ENCODE peak calls at places on chromosomes 12 and 14, in six cellular contexts. One of them, this sample, is unnamed.

GRCh38 chr12:113961921-113962710 is 4.0 kb downstream of the RBM19 start:
- DNase-seq in IMR-90: peak; percentile 72
- DNase-seq in NT2/D1: no peak
- DNase-seq in neuronal stem cell: no peak
- DNase-seq in keratinocyte: no peak
- DNase-seq in mesendoderm: no peak
- DNase-seq in this sample: peak; percentile 52

GRCh38 chr14:57573193-57573592 is 79.5 kb upstream of the CCDC198 start:
- DNase-seq in keratinocyte: no peak
- DNase-seq in IMR-90: no peak
- DNase-seq in mesendoderm: peak; percentile 6
- DNase-seq in neuronal stem cell: no peak
- DNase-seq in NT2/D1: no peak
- DNase-seq in this sample: no peak

GRCh38 chr12:59834659-59835474 is 239.0 kb downstream of the SLC16A7 start:
- DNase-seq in mesendoderm: peak; percentile 37
- DNase-seq in keratinocyte: no peak
- DNase-seq in NT2/D1: peak; percentile 6
- DNase-seq in neuronal stem cell: no peak
- DNase-seq in IMR-90: peak; percentile 47
- DNase-seq in this sample: no peak

GRCh38 chr14:54685286-54685845 is 118.4 kb downstream of the SAMD4A start:
- DNase-seq in mesendoderm: no peak
- DNase-seq in keratinocyte: no peak
- DNase-seq in neuronal stem cell: no peak
- DNase-seq in NT2/D1: no peak
- DNase-seq in IMR-90: no peak
- DNase-seq in this sample: no peak

GRCh38 chr12:54478270-54478669 is 4.9 kb upstream of the GTSF1 start:
- DNase-seq in neuronal stem cell: no peak
- DNase-seq in NT2/D1: no peak
- DNase-seq in IMR-90: no peak
- DNase-seq in mesendoderm: no peak
- DNase-seq in keratinocyte: no peak
- DNase-seq in this sample: no peak

GRCh38 chr12:67366530-67367196 is 97.5 kb downstream of the CAND1 start:
- DNase-seq in NT2/D1: no peak
- DNase-seq in mesendoderm: no peak
- DNase-seq in keratinocyte: no peak
- DNase-seq in IMR-90: peak; percentile 66
- DNase-seq in neuronal stem cell: no peak
- DNase-seq in this sample: no peak

GRCh38 chr12:45912774-45913173 is 77.6 kb downstream of the SCAF11 start:
- DNase-seq in IMR-90: no peak
- DNase-seq in mesendoderm: no peak
- DNase-seq in keratinocyte: no peak
- DNase-seq in neuronal stem cell: no peak
- DNase-seq in NT2/D1: no peak
- DNase-seq in this sample: no peak

GRCh38 chr14:76502638-76503037 is 126.7 kb downstream of the ESRRB start:
- DNase-seq in neuronal stem cell: no peak
- DNase-seq in NT2/D1: no peak
- DNase-seq in keratinocyte: no peak
- DNase-seq in IMR-90: no peak
- DNase-seq in mesendoderm: peak; percentile 55
- DNase-seq in this sample: no peak

GRCh38 chr14:65958664-65959562 is 527.3 kb upstream of the CCDC196 start:
- DNase-seq in neuronal stem cell: peak; percentile 42
- DNase-seq in IMR-90: peak; percentile 18
- DNase-seq in mesendoderm: peak; percentile 71
- DNase-seq in keratinocyte: no peak
- DNase-seq in NT2/D1: peak; percentile 33
- DNase-seq in this sample: no peak

DNA sequence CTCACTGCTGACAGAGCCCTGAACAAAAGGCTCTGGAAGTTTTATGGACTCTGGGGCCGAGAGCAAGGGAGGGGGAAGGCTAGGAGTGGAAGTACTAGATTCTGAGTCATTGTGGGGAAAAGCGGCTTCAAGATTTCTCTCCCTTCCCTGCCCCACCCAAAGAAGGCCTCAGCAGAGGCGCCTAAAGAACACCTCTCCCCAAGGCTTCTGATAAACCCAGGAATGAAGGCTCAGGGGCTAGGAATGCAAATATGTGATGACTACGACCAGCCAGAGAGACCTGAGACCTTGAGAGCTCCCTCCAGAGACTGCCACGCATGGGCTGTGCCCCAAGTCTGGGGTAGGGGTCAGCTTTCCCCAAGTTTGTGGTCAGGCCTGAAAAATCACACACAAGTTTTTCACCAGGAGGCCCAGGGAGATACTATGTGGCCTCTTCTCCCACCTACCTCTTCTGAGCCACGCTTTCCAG is 130.7 kb upstream of the HIF1A start:
- DNase-seq in mesendoderm: peak; percentile 83
- DNase-seq in keratinocyte: peak; percentile 91
- DNase-seq in IMR-90: peak; percentile 97
- DNase-seq in NT2/D1: no peak
- DNase-seq in neuronal stem cell: no peak
- DNase-seq in this sample: peak; percentile 96
- H3K9ac ChIP-seq in mesendoderm: no peak overlapping the region
- H3K9ac ChIP-seq in keratinocyte: peak overlapping the region; percentile 80
- H3K9ac ChIP-seq in IMR-90: peak overlapping the region; percentile 74
- H3K9ac ChIP-seq in NT2/D1: no peak overlapping the region
- H3K9ac ChIP-seq in neuronal stem cell: no peak overlapping the region
- H3K9ac ChIP-seq in this sample: peak overlapping the region; percentile 80

GRCh38 chr12:627863-628805 is 35.1 kb downstream of the NINJ2 start:
- DNase-seq in keratinocyte: no peak
- DNase-seq in IMR-90: no peak
- DNase-seq in NT2/D1: no peak
- DNase-seq in neuronal stem cell: no peak
- DNase-seq in mesendoderm: peak; percentile 59
- DNase-seq in this sample: no peak

GRCh38 chr12:636632-637031 is 26.6 kb downstream of the NINJ2 start:
- DNase-seq in IMR-90: no peak
- DNase-seq in neuronal stem cell: no peak
- DNase-seq in mesendoderm: no peak
- DNase-seq in keratinocyte: no peak
- DNase-seq in NT2/D1: no peak
- DNase-seq in this sample: no peak

GRCh38 chr12:630656-631632 is 32.3 kb downstream of the NINJ2 start:
- DNase-seq in mesendoderm: peak; percentile 60
- DNase-seq in NT2/D1: peak; percentile 98
- DNase-seq in neuronal stem cell: no peak
- DNase-seq in IMR-90: no peak
- DNase-seq in keratinocyte: no peak
- DNase-seq in this sample: no peak

GRCh38 chr12:633731-634130 is 29.5 kb downstream of the NINJ2 start:
- DNase-seq in NT2/D1: no peak
- DNase-seq in keratinocyte: no peak
- DNase-seq in IMR-90: no peak
- DNase-seq in neuronal stem cell: no peak
- DNase-seq in mesendoderm: no peak
- DNase-seq in this sample: no peak

GRCh38 chr12:632102-632696 is 31.0 kb downstream of the NINJ2 start:
- DNase-seq in keratinocyte: no peak
- DNase-seq in neuronal stem cell: peak; percentile 46
- DNase-seq in NT2/D1: peak; percentile 88
- DNase-seq in mesendoderm: peak; percentile 88
- DNase-seq in IMR-90: peak; percentile 92
- DNase-seq in this sample: peak; percentile 81
- H3K4me1 ChIP-seq in keratinocyte: peaks cover 27% of the 10 kb centered on the region
- H3K4me1 ChIP-seq in neuronal stem cell: peaks cover 5% of the 10 kb centered on the region
- H3K4me1 ChIP-seq in NT2/D1: peaks cover 18% of the 10 kb centered on the region
- H3K4me1 ChIP-seq in mesendoderm: peaks cover 7% of the 10 kb centered on the region
- H3K4me1 ChIP-seq in IMR-90: peaks cover 7% of the 10 kb centered on the region
- H3K4me1 ChIP-seq in this sample: peaks cover 18% of the 10 kb centered on the region

DNA sequence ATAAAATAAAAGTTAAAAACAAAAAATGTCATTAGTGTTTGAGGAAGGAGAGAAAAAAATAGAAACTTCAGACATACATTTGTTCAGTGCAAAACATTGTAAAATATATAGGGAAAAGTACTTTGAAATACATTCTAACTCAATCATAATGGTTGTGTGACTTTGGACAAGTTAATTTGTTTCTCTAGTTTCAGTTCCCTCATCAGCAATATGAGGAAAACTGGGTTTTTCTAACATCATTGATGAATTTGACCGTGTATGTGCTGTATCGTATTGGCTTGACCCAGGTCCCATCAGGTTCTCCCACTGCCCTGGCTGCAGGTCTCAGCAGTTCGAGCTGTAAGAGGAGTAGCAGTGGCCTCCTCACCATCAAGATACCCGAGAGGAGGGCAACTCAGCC is 173.9 kb upstream of the ATF7IP start:
- DNase-seq in mesendoderm: no peak
- DNase-seq in keratinocyte: no peak
- DNase-seq in neuronal stem cell: no peak
- DNase-seq in IMR-90: no peak
- DNase-seq in NT2/D1: no peak
- DNase-seq in this sample: no peak
- H3K9ac ChIP-seq in mesendoderm: no peak overlapping the region
- H3K9ac ChIP-seq in keratinocyte: no peak overlapping the region
- H3K9ac ChIP-seq in neuronal stem cell: no peak overlapping the region
- H3K9ac ChIP-seq in IMR-90: no peak overlapping the region
- H3K9ac ChIP-seq in NT2/D1: no peak overlapping the region
- H3K9ac ChIP-seq in this sample: no peak overlapping the region

DNA sequence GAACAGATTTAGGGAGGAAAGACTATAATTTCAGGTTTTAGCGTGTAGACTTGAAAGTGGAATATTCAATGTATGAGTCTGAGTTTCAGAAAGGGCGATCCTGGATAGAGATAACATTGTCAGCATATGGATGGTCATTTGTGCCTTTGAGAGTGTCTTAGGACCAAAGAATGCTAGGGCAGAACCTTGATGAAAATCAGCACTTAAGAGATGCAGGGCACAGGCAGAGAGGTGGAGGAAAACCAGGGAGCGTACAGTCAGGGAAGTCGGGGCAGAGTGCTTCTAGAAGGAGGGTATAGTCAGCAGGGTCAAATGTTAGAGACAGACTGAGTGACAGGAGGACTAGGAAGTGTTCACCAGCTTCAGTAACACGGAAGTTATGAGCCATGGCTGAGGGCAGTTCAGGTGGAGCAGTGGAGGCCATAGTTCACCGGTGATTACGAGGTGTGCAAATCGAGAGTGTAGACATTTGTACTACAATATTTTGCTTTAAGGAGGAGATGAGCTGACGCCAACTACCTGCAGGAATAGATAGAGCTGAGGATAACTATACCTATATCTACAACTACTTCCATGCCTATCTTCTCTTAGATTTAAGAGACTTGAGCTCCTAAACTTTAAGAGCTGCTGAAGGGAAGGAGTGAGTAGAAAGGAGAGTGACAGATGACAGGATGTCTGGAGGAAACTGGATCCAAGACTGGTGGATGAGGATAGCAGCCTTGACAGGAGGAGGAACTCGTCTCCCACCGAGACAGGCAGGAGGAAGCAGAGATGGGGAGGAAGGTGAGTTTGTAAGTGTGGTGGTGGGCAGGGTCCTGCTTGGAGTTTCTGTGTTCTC is 6.6 kb downstream of the CBLN3 start:
- DNase-seq in neuronal stem cell: no peak
- DNase-seq in keratinocyte: no peak
- DNase-seq in mesendoderm: no peak
- DNase-seq in NT2/D1: no peak
- DNase-seq in IMR-90: no peak
- DNase-seq in this sample: no peak
- H3K4me1 ChIP-seq in neuronal stem cell: no peaks in the 10 kb centered on the region
- H3K4me1 ChIP-seq in keratinocyte: peaks cover 42% of the 10 kb centered on the region
- H3K4me1 ChIP-seq in mesendoderm: no peaks in the 10 kb centered on the region
- H3K4me1 ChIP-seq in NT2/D1: no peaks in the 10 kb centered on the region
- H3K4me1 ChIP-seq in IMR-90: no peaks in the 10 kb centered on the region
- H3K4me1 ChIP-seq in this sample: peaks cover 36% of the 10 kb centered on the region